ENCODE peak calls at places on chromosomes 11 and 22, in ten cellular contexts. P, O, X, J, Y, K, M, R, A and H are unnamed samples.

GRCh38 chr22:33896801-33897620 is 23.3 kb downstream of the LARGE1 start:
- DNase-seq in Y (no peak), J (no peak), A (no peak), M (no peak), X (peak; percentile 13), P (peak; percentile 20), O (no peak), R (no peak), K (peak; percentile 45), H (no peak)

GRCh38 chr11:72525466-72525865 is 91.1 kb upstream of the CLPB start:
- DNase-seq in Y (peak; percentile 36), A (peak; percentile 29), K (no peak), M (peak; percentile 70), R (no peak), J (no peak), O (no peak), X (no peak), P (no peak), H (no peak)

GRCh38 chr22:22210375-22210774 is 34.2 kb upstream of the VPREB1 start:
- DNase-seq in X (peak; percentile 43), A (no peak), O (no peak), M (no peak), K (peak; percentile 85), J (peak; percentile 22), R (peak; percentile 78), P (no peak), Y (no peak), H (no peak)

GRCh38 chr11:113615098-113615497 is 91.0 kb downstream of the TMPRSS5 start:
- DNase-seq in X (no peak), R (no peak), A (peak; percentile 26), P (no peak), O (no peak), M (no peak), Y (no peak), K (no peak), J (no peak), H (no peak)

GRCh38 chr11:14119357-14119756 is 156.8 kb downstream of the SPON1 start:
- DNase-seq in R (no peak), J (no peak), X (no peak), A (no peak), Y (no peak), P (no peak), O (no peak), K (no peak), M (no peak), H (no peak)

GRCh38 chr11:11408436-11409221 is 55.6 kb upstream of the CSNK2A3 start:
- DNase-seq in M (no peak), P (no peak), O (no peak), R (no peak), J (no peak), A (no peak), K (no peak), X (no peak), Y (no peak), H (no peak)

GRCh38 chr11:68677432-68677831 is 6.9 kb upstream of the GAL start:
- DNase-seq in P (peak; percentile 63), X (peak; percentile 79), O (peak; percentile 3), M (no peak), K (peak; percentile 83), R (no peak), A (no peak), J (peak; percentile 59), Y (no peak), H (no peak)

GRCh38 chr11:69864589-69864929 is 45.3 kb upstream of the FGF3 start:
- DNase-seq in Y (no peak), X (no peak), R (no peak), K (no peak), A (no peak), P (no peak), J (no peak), M (peak; percentile 6), O (no peak), H (no peak)

GRCh38 chr11:83990160-83990733 is 704.1 kb upstream of the CCDC90B start:
- DNase-seq in X (no peak), K (no peak), Y (no peak), R (peak; percentile 31), M (no peak), O (no peak), A (no peak), J (no peak), P (peak; percentile 4), H (no peak)

GRCh38 chr22:50262460-50262911 is 1.0 kb upstream of the MAPK12 start:
- DNase-seq in P (no peak), X (no peak), K (no peak), J (no peak), M (no peak), R (no peak), Y (no peak), A (no peak), O (no peak), H (no peak)

GRCh38 chr22:39546064-39546365 is 13.5 kb upstream of the RPS19BP1 start:
- DNase-seq in M (no peak), R (no peak), O (no peak), P (no peak), J (no peak), X (no peak), A (no peak), K (no peak), Y (no peak), H (no peak)

GRCh38 chr22:39546889-39547586 is 14.5 kb upstream of the RPS19BP1 start:
- DNase-seq in A (no peak), J (no peak), O (no peak), M (peak; percentile 52), Y (no peak), X (no peak), K (peak; percentile 39), R (no peak), P (no peak), H (no peak)

GRCh38 chr22:39545310-39546063 is 12.9 kb upstream of the RPS19BP1 start:
- DNase-seq in R (no peak), O (no peak), P (peak; percentile 56), K (peak; percentile 45), Y (no peak), X (peak; percentile 61), A (peak; percentile 82), M (no peak), J (no peak), H (no peak)

GRCh38 chr22:39547587-39547947 is 15.0 kb upstream of the RPS19BP1 start:
- DNase-seq in Y (no peak), A (no peak), X (no peak), M (no peak), J (no peak), K (no peak), O (no peak), P (no peak), R (no peak), H (no peak)

DNA sequence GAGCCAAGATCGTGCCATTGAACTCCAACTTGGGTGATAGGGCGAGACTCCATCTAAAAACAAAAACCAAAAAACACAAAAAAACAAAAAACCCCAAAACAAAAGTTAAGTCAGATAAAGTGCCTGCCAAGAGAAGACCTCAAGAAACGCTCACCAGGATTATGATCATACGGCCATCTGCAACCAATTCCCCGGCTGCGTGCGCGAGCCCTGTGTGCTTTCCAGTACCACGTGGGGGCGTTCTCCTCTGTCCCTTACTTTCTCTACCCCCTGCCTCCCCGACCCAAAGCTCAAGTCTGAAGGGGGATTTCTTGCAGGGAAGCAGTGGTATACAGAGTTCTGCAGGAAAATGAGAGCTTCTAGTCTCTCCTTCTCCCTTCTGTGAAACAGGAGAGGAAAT is 10.5 kb upstream of the RPS19BP1 start:
- DNase-seq in K (peak; percentile 50), P (no peak), X (peak; percentile 46), Y (no peak), J (no peak), A (peak; percentile 74), M (no peak), R (no peak), O (no peak), H (no peak)
- TF ChIP-seq CTCF in K (peak; percentile 42), P (no peak), X (peak; percentile 60), Y (no peak), J (peak; percentile 73), A (peak; percentile 14), M (peak; percentile 14), R (no peak), O (peak; percentile 45), H (peak; percentile 60)

GRCh38 chr22:31618471-31619176 is 43.4 kb downstream of the PISD start:
- DNase-seq in A (no peak), K (no peak), O (no peak), J (no peak), R (no peak), Y (no peak), P (no peak), M (no peak), X (no peak), H (no peak)
- TF ChIP-seq CTCF in A (no peak), K (no peak), O (no peak), J (no peak), R (no peak), Y (no peak), P (no peak), M (no peak), X (no peak), H (no peak)

DNA sequence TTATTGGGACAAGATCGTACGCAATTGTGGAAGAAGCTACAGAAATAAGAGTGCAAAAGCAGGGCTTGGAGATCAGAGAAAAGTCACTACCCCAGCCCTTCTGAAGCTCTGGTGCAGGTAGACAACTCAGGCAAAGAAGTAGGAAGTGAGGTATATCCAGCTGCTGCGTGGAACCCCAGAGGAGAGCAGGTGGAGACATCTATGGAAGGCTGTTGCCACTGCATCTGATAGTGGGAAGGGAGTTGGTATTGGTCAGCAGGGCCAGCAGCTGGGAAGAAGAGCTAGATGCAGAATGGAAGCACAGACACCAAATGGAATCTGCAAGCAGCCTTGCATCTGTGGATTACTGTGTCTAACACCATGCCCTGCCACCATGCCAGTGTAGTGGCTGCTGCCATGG is 165.1 kb downstream of the WNT11 start:
- DNase-seq in Y (no peak), O (no peak), P (no peak), M (no peak), K (no peak), J (no peak), A (no peak), R (no peak), X (no peak), H (no peak)
- TF ChIP-seq CTCF in Y (no peak), O (no peak), P (no peak), M (no peak), K (no peak), J (no peak), A (no peak), R (no peak), X (no peak), H (no peak)

DNA sequence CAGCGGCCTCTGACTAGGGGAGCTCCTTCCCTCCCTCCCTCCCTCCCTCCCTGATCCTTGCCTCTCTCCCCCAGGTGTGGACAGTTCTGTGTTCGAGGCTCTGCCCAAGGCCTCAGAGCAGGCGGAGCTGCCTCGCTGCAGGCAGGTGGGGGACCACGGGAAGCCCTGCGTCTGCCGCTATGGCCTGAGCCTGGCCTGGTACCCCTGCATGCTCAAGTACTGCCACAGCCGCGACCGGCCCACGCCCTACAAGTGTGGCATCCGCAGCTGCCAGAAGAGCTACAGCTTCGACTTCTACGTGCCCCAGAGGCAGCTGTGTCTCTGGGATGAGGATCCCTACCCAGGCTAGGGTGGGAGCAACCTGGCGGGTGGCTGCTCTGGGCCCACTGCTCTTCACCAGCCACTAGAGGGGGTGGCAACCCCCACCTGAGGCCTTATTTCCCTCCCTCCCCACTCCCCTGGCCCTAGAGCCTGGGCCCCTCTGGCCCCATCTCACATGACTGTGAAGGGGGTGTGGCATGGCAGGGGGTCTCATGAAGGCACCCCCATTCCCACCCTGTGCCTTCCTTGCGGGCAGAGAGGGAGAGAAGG is 11.1 kb upstream of the POU2F3 start:
- DNase-seq in K (no peak), J (no peak), R (peak; percentile 72), M (no peak), Y (no peak), O (no peak), A (no peak), X (no peak), P (no peak), H (no peak)
- TF ChIP-seq CTCF in K (peak; percentile 17), J (peak; percentile 10), R (no peak), M (no peak), Y (no peak), O (peak; percentile 10), A (no peak), X (no peak), P (no peak), H (no peak)